ENCODE peak calls at places on chromosomes 3 and 15, in four cellular contexts. One of them, this sample, is unnamed. For H3K4me1, the result is how much of the 10 kb centered on the place peaks cover.

GRCh38 chr15:69154684-69155083 is 5.8 kb upstream of the GLCE start:
- DNase-seq in GM12878: no peak
- DNase-seq in HepG2: no peak
- DNase-seq in K562: no peak
- DNase-seq in this sample: no peak

GRCh38 chr15:62874064-62874463 is 168.5 kb upstream of the TPM1 start:
- DNase-seq in K562: no peak
- DNase-seq in HepG2: no peak
- DNase-seq in GM12878: no peak
- DNase-seq in this sample: no peak

GRCh38 chr3:152365766-152366593 is 97.3 kb downstream of the MBNL1 start:
- DNase-seq in GM12878: no peak
- DNase-seq in HepG2: no peak
- DNase-seq in K562: no peak
- DNase-seq in this sample: no peak

GRCh38 chr15:70447927-70448698 is 315.2 kb downstream of the UACA start:
- DNase-seq in HepG2: no peak
- DNase-seq in K562: peak
- DNase-seq in GM12878: no peak
- DNase-seq in this sample: no peak

GRCh38 chr3:24379936-24380335 is 114.7 kb downstream of the THRB start:
- DNase-seq in K562: no peak
- DNase-seq in HepG2: no peak
- DNase-seq in GM12878: no peak
- DNase-seq in this sample: no peak

GRCh38 chr3:78343221-78343620 is 1303.3 kb downstream of the ROBO2 start:
- DNase-seq in K562: no peak
- DNase-seq in HepG2: no peak
- DNase-seq in GM12878: no peak
- DNase-seq in this sample: no peak

GRCh38 chr3:49903451-49904424 is at the start of gene MST1R:
- DNase-seq in HepG2: peak
- DNase-seq in GM12878: peak
- DNase-seq in K562: peak
- DNase-seq in this sample: peak

GRCh38 chr3:27721717-27722564 is at the start of gene EOMES:
- DNase-seq in HepG2: peak
- DNase-seq in K562: no peak
- DNase-seq in GM12878: no peak
- DNase-seq in this sample: peak

GRCh38 chr3:152380048-152380447 is 111.3 kb downstream of the MBNL1 start:
- DNase-seq in K562: no peak
- DNase-seq in HepG2: no peak
- DNase-seq in GM12878: no peak
- DNase-seq in this sample: no peak

GRCh38 chr3:160448845-160449659 is 534 bp downstream of the TRIM59 start:
- DNase-seq in GM12878: no peak
- DNase-seq in HepG2: no peak
- DNase-seq in K562: no peak
- DNase-seq in this sample: no peak

GRCh38 chr15:74278269-74278668 is 42.1 kb downstream of the CCDC33 start:
- DNase-seq in K562: no peak
- DNase-seq in GM12878: no peak
- DNase-seq in HepG2: no peak
- DNase-seq in this sample: no peak

GRCh38 chr3:89560546-89560945 is 453.1 kb downstream of the EPHA3 start:
- DNase-seq in HepG2: no peak
- DNase-seq in K562: no peak
- DNase-seq in GM12878: no peak
- DNase-seq in this sample: no peak

GRCh38 chr15:94080416-94080815 is 150.9 kb upstream of the MCTP2 start:
- DNase-seq in K562: no peak
- DNase-seq in GM12878: no peak
- DNase-seq in HepG2: no peak
- DNase-seq in this sample: no peak

GRCh38 chr15:82681371-82681770 is 28.3 kb downstream of the AP3B2 start:
- DNase-seq in K562: no peak
- DNase-seq in GM12878: no peak
- DNase-seq in HepG2: no peak
- DNase-seq in this sample: no peak

GRCh38 chr3:9398715-9399708 is 1.6 kb downstream of the SETD5 start:
- DNase-seq in HepG2: peak
- DNase-seq in K562: no peak
- DNase-seq in GM12878: no peak
- DNase-seq in this sample: no peak

GRCh38 chr15:63319065-63319464 is 41.7 kb downstream of the APH1B start:
- DNase-seq in GM12878: no peak
- DNase-seq in K562: no peak
- DNase-seq in HepG2: no peak
- DNase-seq in this sample: no peak

GRCh38 chr3:32238027-32238815 is at the start of gene CMTM8:
- DNase-seq in K562: peak
- DNase-seq in HepG2: peak
- DNase-seq in GM12878: no peak
- DNase-seq in this sample: no peak

GRCh38 chr3:169288548-169288947 is 375.0 kb downstream of the MECOM start:
- DNase-seq in GM12878: no peak
- DNase-seq in HepG2: no peak
- DNase-seq in K562: no peak
- DNase-seq in this sample: no peak

GRCh38 chr15:62566248-62566647 is 401.2 kb upstream of the C2CD4B start:
- DNase-seq in K562: no peak
- DNase-seq in HepG2: no peak
- DNase-seq in GM12878: no peak
- DNase-seq in this sample: no peak

GRCh38 chr3:64399205-64399800 is 174.0 kb upstream of the PRICKLE2 start:
- DNase-seq in GM12878: no peak
- DNase-seq in K562: peak
- DNase-seq in HepG2: peak
- DNase-seq in this sample: peak

GRCh38 chr3:172557515-172558220 is 34.4 kb upstream of the TNFSF10 start:
- DNase-seq in GM12878: no peak
- DNase-seq in K562: no peak
- DNase-seq in HepG2: peak
- DNase-seq in this sample: no peak

GRCh38 chr3:22007376-22007775 is 256.4 kb upstream of the ZNF385D start:
- DNase-seq in GM12878: no peak
- DNase-seq in K562: no peak
- DNase-seq in HepG2: no peak
- DNase-seq in this sample: no peak

GRCh38 chr3:134155456-134155855 is 95.2 kb downstream of the RYK start:
- DNase-seq in HepG2: no peak
- DNase-seq in GM12878: no peak
- DNase-seq in K562: no peak
- DNase-seq in this sample: no peak

GRCh38 chr15:76345269-76345879 is 8.8 kb downstream of the ISL2 start:
- DNase-seq in K562: no peak
- DNase-seq in HepG2: no peak
- DNase-seq in GM12878: no peak
- DNase-seq in this sample: no peak

GRCh38 chr3:60594025-60594424 is 657.2 kb downstream of the FHIT start:
- DNase-seq in GM12878: no peak
- DNase-seq in HepG2: no peak
- DNase-seq in K562: no peak
- DNase-seq in this sample: no peak

GRCh38 chr3:177781686-177782161 is 584.4 kb upstream of the TBL1XR1 start:
- DNase-seq in HepG2: no peak
- DNase-seq in GM12878: no peak
- DNase-seq in K562: no peak
- DNase-seq in this sample: no peak

GRCh38 chr3:58575986-58576652 is 1.1 kb downstream of the FAM107A start:
- DNase-seq in HepG2: no peak
- DNase-seq in K562: no peak
- DNase-seq in GM12878: no peak
- DNase-seq in this sample: no peak
- H3K4me1 ChIP-seq in HepG2: under half
- H3K4me1 ChIP-seq in K562: under half
- H3K4me1 ChIP-seq in GM12878: under half
- H3K4me1 ChIP-seq in this sample: under half

GRCh38 chr3:105812194-105812586 is 56.6 kb downstream of the CBLB start:
- DNase-seq in GM12878: no peak
- DNase-seq in K562: no peak
- DNase-seq in HepG2: no peak
- DNase-seq in this sample: no peak
- TF ChIP-seq ZBTB33 in GM12878: no peak
- TF ChIP-seq ZBTB33 in K562: no peak
- TF ChIP-seq ZBTB33 in HepG2: no peak
- TF ChIP-seq ZBTB33 in this sample: no peak

GRCh38 chr15:34987623-34987981 is 485 bp downstream of the ZNF770 start:
- DNase-seq in HepG2: peak
- DNase-seq in GM12878: no peak
- DNase-seq in K562: no peak
- DNase-seq in this sample: no peak

GRCh38 chr15:34984884-34985630 is 3.0 kb downstream of the ZNF770 start:
- DNase-seq in GM12878: no peak
- DNase-seq in HepG2: peak
- DNase-seq in K562: no peak
- DNase-seq in this sample: no peak

GRCh38 chr15:34987182-34987488 is 952 bp downstream of the ZNF770 start:
- DNase-seq in K562: peak
- DNase-seq in GM12878: no peak
- DNase-seq in HepG2: no peak
- DNase-seq in this sample: no peak

GRCh38 chr15:34986326-34987181 is 1.5 kb downstream of the ZNF770 start:
- DNase-seq in K562: peak
- DNase-seq in HepG2: no peak
- DNase-seq in GM12878: no peak
- DNase-seq in this sample: no peak

DNA sequence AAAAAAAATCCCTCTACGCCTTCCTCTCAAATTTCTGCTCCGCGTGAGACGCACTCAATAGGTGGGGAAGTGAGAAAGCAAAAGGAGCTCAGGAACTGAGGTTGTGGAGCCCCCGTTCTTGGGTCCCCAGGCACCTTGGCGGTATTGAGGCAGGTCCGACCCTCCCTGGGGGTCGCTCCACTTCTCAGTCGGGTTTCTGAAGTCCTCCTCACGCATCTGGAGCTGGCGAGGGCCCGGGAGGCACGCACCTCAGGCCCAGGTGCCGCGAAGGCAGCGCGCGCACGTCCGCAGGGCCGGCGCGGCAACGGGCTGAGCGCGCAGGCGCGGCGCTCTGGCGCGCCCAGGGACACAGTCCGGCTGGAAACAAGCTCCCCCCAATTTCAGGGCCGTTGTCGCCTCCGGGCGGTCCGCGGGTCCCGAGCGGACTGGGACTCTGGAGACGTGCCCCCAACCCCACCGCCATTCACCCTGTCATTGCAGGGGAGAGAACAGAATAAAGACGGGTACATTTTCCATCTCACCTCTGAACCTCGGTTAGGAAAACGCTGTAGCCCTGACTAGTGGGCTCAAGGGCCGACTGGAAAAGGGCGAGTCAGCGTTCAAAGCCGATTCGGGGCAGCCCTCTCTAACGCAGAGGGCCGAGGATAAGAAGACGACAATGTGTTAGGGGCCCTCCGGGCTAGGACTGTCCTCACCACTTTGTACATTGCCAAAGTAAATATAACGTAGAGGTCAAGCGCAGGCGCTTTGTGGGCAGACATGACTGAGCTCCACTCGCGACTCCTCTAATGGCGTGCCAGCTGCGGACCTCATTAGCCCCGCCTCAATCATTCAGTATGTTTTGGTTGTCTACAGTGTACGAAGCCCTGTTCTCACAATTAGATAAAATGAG is at the start of gene ZNF770:
- DNase-seq in GM12878: peak
- DNase-seq in K562: peak
- DNase-seq in HepG2: peak
- DNase-seq in this sample: peak
- TF ChIP-seq SP1 in GM12878: peak
- TF ChIP-seq SP1 in K562: no peak
- TF ChIP-seq SP1 in HepG2: peak
- TF ChIP-seq SP1 in this sample: peak

GRCh38 chr15:58431221-58432149 is at the start of gene LIPC:
- DNase-seq in HepG2: peak
- DNase-seq in GM12878: no peak
- DNase-seq in K562: no peak
- DNase-seq in this sample: no peak
- H3K4me1 ChIP-seq in HepG2: under half
- H3K4me1 ChIP-seq in GM12878: under half
- H3K4me1 ChIP-seq in K562: under half
- H3K4me1 ChIP-seq in this sample: under half

DNA sequence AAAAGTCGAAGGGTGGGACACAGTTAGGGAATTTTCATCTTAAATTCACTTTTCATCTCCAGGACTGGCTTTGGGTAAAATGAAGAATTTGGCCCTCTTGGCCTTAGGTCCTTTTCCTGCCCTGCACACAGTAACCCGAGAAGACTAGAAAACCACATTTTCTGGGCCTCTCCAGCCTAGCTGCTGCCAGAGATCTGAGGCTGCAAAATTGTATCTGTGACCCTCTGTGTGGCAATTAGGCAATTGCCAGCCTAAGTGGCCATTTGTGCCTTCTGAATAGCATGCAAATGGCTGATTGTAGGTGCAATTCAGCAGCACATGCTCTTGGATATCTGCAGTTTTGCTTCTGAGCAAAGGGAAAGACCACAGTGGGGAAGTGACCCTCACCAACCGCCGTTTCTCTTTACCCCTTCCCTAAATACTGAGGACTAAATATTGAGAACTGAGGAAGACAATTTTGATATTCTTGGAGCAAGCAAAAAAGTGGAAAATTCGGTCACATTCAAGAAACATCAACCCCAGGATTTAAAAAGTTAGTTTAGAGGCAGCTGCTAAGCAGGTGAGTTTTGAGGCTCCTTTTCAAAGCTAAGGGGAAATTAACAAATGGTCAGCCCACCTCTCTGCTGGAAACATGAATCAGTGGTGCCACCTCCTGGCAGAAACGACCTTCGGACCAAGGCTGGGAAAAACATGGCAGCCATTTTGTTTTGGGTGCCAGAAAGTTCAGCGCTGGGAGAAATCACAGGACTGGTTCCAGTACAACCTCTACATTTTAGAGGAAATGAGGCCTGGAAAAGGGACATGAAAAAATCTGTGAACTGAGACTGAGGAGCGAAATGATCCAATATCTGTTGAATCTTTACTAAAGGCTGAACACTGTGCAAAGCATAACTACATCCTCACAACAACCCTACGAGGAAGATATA is 56.6 kb upstream of the PRTG start:
- DNase-seq in K562: peak
- DNase-seq in HepG2: peak
- DNase-seq in GM12878: peak
- DNase-seq in this sample: peak
- TF ChIP-seq ZBTB33 in K562: no peak
- TF ChIP-seq ZBTB33 in HepG2: no peak
- TF ChIP-seq ZBTB33 in GM12878: no peak
- TF ChIP-seq ZBTB33 in this sample: no peak

GRCh38 chr15:45529613-45530012 is 7.1 kb upstream of the SLC30A4 start:
- DNase-seq in HepG2: no peak
- DNase-seq in GM12878: no peak
- DNase-seq in K562: no peak
- DNase-seq in this sample: no peak

GRCh38 chr15:45535486-45536042 is 13.0 kb upstream of the SLC30A4 start:
- DNase-seq in K562: no peak
- DNase-seq in HepG2: no peak
- DNase-seq in GM12878: no peak
- DNase-seq in this sample: no peak

GRCh38 chr15:45539680-45540079 is 17.1 kb upstream of the SLC30A4 start:
- DNase-seq in GM12878: no peak
- DNase-seq in HepG2: no peak
- DNase-seq in K562: no peak
- DNase-seq in this sample: no peak

GRCh38 chr15:45536951-45537350 is 14.4 kb upstream of the SLC30A4 start:
- DNase-seq in HepG2: no peak
- DNase-seq in K562: no peak
- DNase-seq in GM12878: no peak
- DNase-seq in this sample: no peak

GRCh38 chr15:45534821-45535220 is 12.3 kb upstream of the SLC30A4 start:
- DNase-seq in GM12878: no peak
- DNase-seq in HepG2: no peak
- DNase-seq in K562: no peak
- DNase-seq in this sample: no peak
- TF ChIP-seq SP1 in GM12878: no peak
- TF ChIP-seq SP1 in HepG2: no peak
- TF ChIP-seq SP1 in K562: no peak
- TF ChIP-seq SP1 in this sample: no peak